ENCODE peak calls at places on chromosome 5, in five cellular contexts. Z is suprapubic skin, Q is upper lobe of left lung, H is mammary epithelial cell, P is SHP77. X is an unnamed sample.

GRCh38 chr5:179152941-179153340 is 92.8 kb downstream of the ZNF354C start:
- DNase-seq in Q (no peak), P (no peak), Z (no peak), H (no peak), X (no peak)

GRCh38 chr5:168328804-168329203 is 37.4 kb downstream of the WWC1 start:
- DNase-seq in Z (no peak), Q (no peak), H (no peak), P (no peak), X (no peak)

GRCh38 chr5:94080390-94080789 is 339.0 kb upstream of the POU5F2 start:
- DNase-seq in Q (no peak), P (no peak), Z (no peak), H (no peak), X (no peak)

GRCh38 chr5:169914766-169915165 is 65.5 kb downstream of the INSYN2B start:
- DNase-seq in Z (no peak), H (peak), P (no peak), Q (no peak), X (peak)

GRCh38 chr5:132272341-132273210 is 15.1 kb downstream of the PDLIM4 start:
- DNase-seq in Z (no peak), P (peak), Q (peak), H (no peak), X (no peak)

GRCh38 chr5:143101740-143102386 is 301.6 kb downstream of the NR3C1 start:
- DNase-seq in Q (no peak), P (no peak), H (no peak), Z (no peak), X (no peak)

GRCh38 chr5:119280380-119280779 is 75.4 kb upstream of the TNFAIP8 start:
- DNase-seq in H (no peak), Z (no peak), Q (no peak), P (no peak), X (no peak)

GRCh38 chr5:32059779-32060178 is 114.3 kb downstream of the GOLPH3 start:
- DNase-seq in P (no peak), H (peak), Z (no peak), Q (no peak), X (no peak)

GRCh38 chr5:133996683-133997252 is 8.0 kb downstream of the VDAC1 start:
- DNase-seq in H (no peak), Q (no peak), Z (no peak), P (no peak), X (no peak)

GRCh38 chr5:169097374-169097831 is 203.5 kb downstream of the SLIT3 start:
- DNase-seq in Q (peak), Z (no peak), H (no peak), P (no peak), X (peak)

GRCh38 chr5:125348221-125348692 is 601.8 kb upstream of the ZNF608 start:
- DNase-seq in Q (no peak), H (no peak), P (no peak), Z (no peak), X (peak)

GRCh38 chr5:78361226-78361993 is 993 bp downstream of the SCAMP1 start:
- DNase-seq in Z (no peak), H (peak), P (peak), Q (no peak), X (peak)

GRCh38 chr5:77641397-77641943 is 3.0 kb upstream of the OTP start:
- DNase-seq in P (no peak), Z (no peak), H (no peak), Q (peak), X (no peak)

GRCh38 chr5:149069711-149070110 is 6.8 kb upstream of the SH3TC2 start:
- DNase-seq in Z (no peak), P (no peak), Q (no peak), H (no peak), X (no peak)

GRCh38 chr5:77389746-77390145 is 102.4 kb downstream of the WDR41 start:
- DNase-seq in H (no peak), Q (no peak), P (no peak), Z (no peak), X (no peak)

GRCh38 chr5:17163185-17163584 is 54.2 kb upstream of the BASP1 start:
- DNase-seq in Z (no peak), P (no peak), Q (no peak), H (no peak), X (no peak)

GRCh38 chr5:56012281-56012963 is 17.7 kb upstream of the IL6ST start:
- DNase-seq in P (no peak), Z (no peak), H (peak), Q (no peak), X (peak)

GRCh38 chr5:172850454-172850797 is 16.4 kb downstream of the ERGIC1 start:
- DNase-seq in Z (no peak), Q (no peak), P (no peak), H (no peak), X (no peak)